ENCODE peak calls at places on chromosomes 12 and 14, in nine cellular contexts. R, P, C, E, Y, K, V, A and U are unnamed samples.

GRCh38 chr12:109727039-109727723 is 13.6 kb downstream of the FAM222A start:
- DNase-seq in R (no peak), P (no peak), C (peak; percentile 25), E (peak; percentile 50), Y (no peak), K (no peak), V (no peak), A (peak; percentile 66), U (no peak)

GRCh38 chr14:68306934-68307758 is 485.7 kb downstream of the ZFP36L1 start:
- DNase-seq in R (no peak), P (no peak), C (no peak), E (peak; percentile 76), Y (no peak), K (no peak), V (no peak), A (peak; percentile 50), U (peak; percentile 84)

GRCh38 chr12:13368431-13368830 is 171.9 kb downstream of the EMP1 start:
- DNase-seq in R (no peak), P (no peak), C (no peak), E (no peak), Y (no peak), K (no peak), V (no peak), A (no peak), U (no peak)

GRCh38 chr12:121165316-121165715 is 32.6 kb downstream of the P2RX7 start:
- DNase-seq in R (no peak), P (no peak), C (no peak), E (no peak), Y (peak; percentile 35), K (no peak), V (no peak), A (no peak), U (no peak)

GRCh38 chr12:104840262-104840661 is 117.8 kb downstream of the SLC41A2 start:
- DNase-seq in R (no peak), P (no peak), C (no peak), E (no peak), Y (no peak), K (no peak), V (no peak), A (no peak), U (no peak)

GRCh38 chr12:104951759-104952509 is 6.2 kb downstream of the SLC41A2 start:
- DNase-seq in R (no peak), P (no peak), C (no peak), E (no peak), Y (peak; percentile 63), K (no peak), V (no peak), A (no peak), U (no peak)

GRCh38 chr14:89773151-89773550 is 181.4 kb downstream of the EFCAB11 start:
- DNase-seq in R (no peak), P (no peak), C (no peak), E (no peak), Y (no peak), K (no peak), V (no peak), A (no peak), U (peak; percentile 31)

GRCh38 chr14:65095633-65096205 is 6.6 kb downstream of the MAX start:
- DNase-seq in R (no peak), P (no peak), C (peak; percentile 62), E (peak; percentile 72), Y (peak; percentile 63), K (no peak), V (no peak), A (no peak), U (no peak)

GRCh38 chr14:23564876-23565275 is 2.7 kb downstream of the AP1G2 start:
- DNase-seq in R (no peak), P (no peak), C (no peak), E (no peak), Y (no peak), K (no peak), V (no peak), A (no peak), U (no peak)

GRCh38 chr12:52121848-52122838 is 42.6 kb downstream of the SMIM41 start:
- DNase-seq in R (peak; percentile 39), P (peak; percentile 34), C (peak; percentile 70), E (peak; percentile 78), Y (peak; percentile 59), K (peak; percentile 37), V (peak; percentile 47), A (peak; percentile 86), U (peak; percentile 78)

GRCh38 chr14:104403421-104404220 is 175.9 kb upstream of the C14orf180 start:
- DNase-seq in R (no peak), P (no peak), C (no peak), E (peak; percentile 20), Y (no peak), K (no peak), V (no peak), A (no peak), U (no peak)